ENCODE peak calls at places on chromosome 6, in five cellular contexts. A is upper lobe of right lung, P is pancreas, H is psoas muscle, C is A673. R is an unnamed sample. For H3K27me3, the result is how much of the 10 kb centered on the place peaks cover.

GRCh38 chr6:165599596-165600487 is 63.2 kb downstream of the PDE10A start:
- DNase-seq in A (no peak), P (no peak), H (no peak), C (no peak), R (no peak)

GRCh38 chr6:105113422-105113821 is 66.4 kb downstream of the POPDC3 start:
- DNase-seq in A (no peak), P (no peak), H (peak), C (no peak), R (no peak)

GRCh38 chr6:69696273-69696672 is 100.5 kb downstream of the LMBRD1 start:
- DNase-seq in A (no peak), P (no peak), H (no peak), C (no peak), R (no peak)

GRCh38 chr6:41426438-41426851 is 91.0 kb downstream of the NCR2 start:
- DNase-seq in A (no peak), P (no peak), H (no peak), C (no peak), R (no peak)

GRCh38 chr6:117344444-117345291 is 79.3 kb downstream of the VGLL2 start:
- DNase-seq in A (no peak), P (no peak), H (no peak), C (no peak), R (no peak)

GRCh38 chr6:110999634-111000270 is 17.9 kb downstream of the RPF2 start:
- DNase-seq in A (no peak), P (no peak), H (no peak), C (peak), R (no peak)

GRCh38 chr6:106254636-106255035 is 70.9 kb downstream of the ATG5 start:
- DNase-seq in A (no peak), P (no peak), H (no peak), C (peak), R (no peak)

GRCh38 chr6:68679399-68679798 is 44.3 kb downstream of the ADGRB3 start:
- DNase-seq in A (no peak), P (no peak), H (no peak), C (no peak), R (no peak)

GRCh38 chr6:132247381-132248159 is 153.7 kb downstream of the MOXD1 start:
- DNase-seq in A (no peak), P (no peak), H (no peak), C (no peak), R (no peak)

GRCh38 chr6:85408039-85408438 is 41.8 kb upstream of the NT5E start:
- DNase-seq in A (no peak), P (no peak), H (no peak), C (no peak), R (no peak)

GRCh38 chr6:46648869-46649488 is 3.6 kb downstream of the CYP39A1 start:
- DNase-seq in A (no peak), P (no peak), H (no peak), C (no peak), R (no peak)

GRCh38 chr6:15148356-15149058 is 97.4 kb upstream of the JARID2 start:
- DNase-seq in A (no peak), P (no peak), H (no peak), C (peak), R (no peak)

GRCh38 chr6:157974341-157974894 is 7.2 kb upstream of the SYNJ2 start:
- DNase-seq in A (no peak), P (no peak), H (no peak), C (no peak), R (no peak)

GRCh38 chr6:92791403-92791802 is 628.0 kb downstream of the EPHA7 start:
- DNase-seq in A (no peak), P (no peak), H (no peak), C (no peak), R (no peak)

GRCh38 chr6:105509506-105510331 is 106.8 kb upstream of the PREP start:
- DNase-seq in A (no peak), P (no peak), H (peak), C (peak), R (no peak)

GRCh38 chr6:56073315-56073714 is 174.1 kb downstream of the COL21A1 start:
- DNase-seq in A (no peak), P (no peak), H (no peak), C (no peak), R (no peak)

GRCh38 chr6:44508646-44509045 is 121.1 kb downstream of the CDC5L start:
- DNase-seq in A (no peak), P (no peak), H (no peak), C (no peak), R (no peak)

GRCh38 chr6:142824491-142824890 is 120.5 kb downstream of the HIVEP2 start:
- DNase-seq in A (no peak), P (no peak), H (no peak), C (no peak), R (no peak)

GRCh38 chr6:83265384-83265783 is 72.2 kb downstream of the RWDD2A start:
- DNase-seq in A (no peak), P (no peak), H (no peak), C (no peak), R (no peak)

GRCh38 chr6:150392452-150393220 is 23.8 kb downstream of the IYD start:
- DNase-seq in A (no peak), P (no peak), H (no peak), C (no peak), R (no peak)

GRCh38 chr6:163955131-163955530 is 540.6 kb downstream of the QKI start:
- DNase-seq in A (no peak), P (no peak), H (no peak), C (no peak), R (no peak)

GRCh38 chr6:12654526-12654925 is 62.0 kb upstream of the PHACTR1 start:
- DNase-seq in A (no peak), P (no peak), H (no peak), C (no peak), R (no peak)

GRCh38 chr6:34056301-34056700 is 89.6 kb downstream of the GRM4 start:
- DNase-seq in A (peak), P (peak), H (peak), C (no peak), R (peak)

GRCh38 chr6:108168026-108168463 is 2.2 kb downstream of the NR2E1 start:
- DNase-seq in A (no peak), P (no peak), H (no peak), C (no peak), R (no peak)

GRCh38 chr6:30678964-30679726 is 6.3 kb upstream of the DHX16 start:
- DNase-seq in A (peak), P (peak), H (peak), C (peak), R (peak)

GRCh38 chr6:1616556-1617463 is 7.1 kb downstream of the FOXC1 start:
- DNase-seq in A (no peak), P (no peak), H (peak), C (no peak), R (no peak)
- H3K27me3 ChIP-seq in A (half or more), P (under half), H (half or more), C (under half), R (half or more)

DNA sequence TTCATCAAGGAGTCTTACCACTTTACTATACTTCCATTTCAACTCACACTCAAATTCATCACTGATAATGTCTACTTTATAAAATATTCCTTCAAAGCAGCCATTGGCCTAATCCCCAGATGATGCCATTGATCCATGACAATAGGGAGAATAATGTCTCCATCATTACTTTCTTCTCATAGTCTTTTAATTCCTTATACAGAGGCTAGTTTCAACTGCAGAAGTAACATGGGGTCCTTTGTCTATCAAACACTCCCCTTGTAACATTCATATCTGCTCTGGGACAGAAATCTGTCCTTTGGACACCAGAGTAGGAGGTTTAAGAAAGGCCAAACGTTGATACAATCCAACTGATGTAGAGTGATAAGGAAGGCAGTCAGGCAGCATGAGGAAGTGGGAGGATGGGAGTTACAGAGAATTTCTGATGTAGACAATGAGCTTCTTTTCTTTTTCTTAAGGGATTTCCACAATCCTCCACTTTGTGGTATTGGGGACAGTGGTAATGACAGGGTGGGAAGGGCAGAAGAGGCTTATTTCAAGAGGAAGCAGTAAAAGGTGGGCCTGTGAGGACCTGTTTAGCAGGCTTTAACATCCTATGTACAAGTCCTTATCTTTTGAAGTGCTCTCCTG is 18.9 kb upstream of the HLA-DOA start:
- DNase-seq in A (no peak), P (no peak), H (no peak), C (no peak), R (no peak)
- H3K27me3 ChIP-seq in A (under half), P (under half), H (under half), C (half or more), R (under half)

GRCh38 chr6:27241443-27241842 is 6.1 kb upstream of the PRSS16 start:
- DNase-seq in A (no peak), P (no peak), H (no peak), C (no peak), R (no peak)

GRCh38 chr6:27239258-27239657 is 8.2 kb upstream of the PRSS16 start:
- DNase-seq in A (no peak), P (no peak), H (no peak), C (no peak), R (no peak)

GRCh38 chr6:27238010-27238983 is 9.2 kb upstream of the PRSS16 start:
- DNase-seq in A (no peak), P (no peak), H (no peak), C (no peak), R (no peak)

GRCh38 chr6:27234576-27234975 is 12.9 kb upstream of the PRSS16 start:
- DNase-seq in A (no peak), P (no peak), H (no peak), C (no peak), R (no peak)

GRCh38 chr6:27237089-27237723 is 10.3 kb upstream of the PRSS16 start:
- DNase-seq in A (no peak), P (no peak), H (no peak), C (peak), R (no peak)
- H3K27me3 ChIP-seq in A (half or more), P (under half), H (half or more), C (under half), R (half or more)

GRCh38 chr6:43459535-43459934 is 4.2 kb upstream of the DLK2 start:
- DNase-seq in A (no peak), P (no peak), H (no peak), C (no peak), R (no peak)
- H3K27me3 ChIP-seq in A (under half), P (under half), H (half or more), C (under half), R (half or more)

GRCh38 chr6:35771343-35771627 is 5.1 kb upstream of the CLPSL2 start:
- DNase-seq in A (peak), P (no peak), H (no peak), C (no peak), R (no peak)

GRCh38 chr6:35776364-35777215 is at the start of gene CLPSL2:
- DNase-seq in A (peak), P (no peak), H (no peak), C (no peak), R (no peak)

GRCh38 chr6:35777356-35778102 is 1.1 kb downstream of the CLPSL2 start:
- DNase-seq in A (peak), P (no peak), H (no peak), C (no peak), R (no peak)

GRCh38 chr6:35775031-35775430 is 1.4 kb upstream of the CLPSL2 start:
- DNase-seq in A (no peak), P (no peak), H (no peak), C (no peak), R (no peak)

DNA sequence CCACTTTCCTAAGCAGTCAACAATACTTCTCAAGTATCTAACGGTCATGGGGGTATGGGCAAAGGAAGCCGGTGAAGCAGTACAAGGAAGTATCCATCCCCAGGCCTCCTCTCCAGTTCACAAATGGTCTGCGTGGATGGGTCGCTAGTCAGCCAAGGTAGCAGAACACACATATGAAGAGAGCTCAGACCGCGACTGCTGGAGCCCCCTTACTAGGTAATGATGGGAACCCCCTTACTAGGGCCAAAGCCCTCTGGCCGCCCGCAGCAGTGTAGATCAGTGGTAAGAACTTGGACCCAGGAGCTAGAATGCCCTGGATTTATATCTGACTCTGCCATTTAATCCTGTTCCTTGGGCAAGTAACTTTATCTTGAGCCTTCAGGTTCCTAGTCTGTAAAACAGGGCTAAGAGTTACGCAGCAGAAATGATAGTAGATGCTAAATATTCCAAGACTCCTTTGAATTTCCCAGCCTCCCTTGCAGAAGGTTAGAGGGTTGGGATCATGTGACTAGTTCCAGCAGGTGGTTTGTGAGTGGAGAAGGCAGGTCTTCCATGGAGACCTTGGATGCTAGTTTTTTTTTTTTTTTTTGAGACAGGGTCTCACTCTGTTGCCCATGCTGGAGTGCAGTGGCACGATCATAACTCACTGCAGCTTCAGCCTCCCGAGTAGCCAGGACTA is 2.1 kb upstream of the CLPSL2 start:
- DNase-seq in A (no peak), P (no peak), H (no peak), C (no peak), R (no peak)
- H3K27me3 ChIP-seq in A (under half), P (under half), H (under half), C (under half), R (under half)

DNA sequence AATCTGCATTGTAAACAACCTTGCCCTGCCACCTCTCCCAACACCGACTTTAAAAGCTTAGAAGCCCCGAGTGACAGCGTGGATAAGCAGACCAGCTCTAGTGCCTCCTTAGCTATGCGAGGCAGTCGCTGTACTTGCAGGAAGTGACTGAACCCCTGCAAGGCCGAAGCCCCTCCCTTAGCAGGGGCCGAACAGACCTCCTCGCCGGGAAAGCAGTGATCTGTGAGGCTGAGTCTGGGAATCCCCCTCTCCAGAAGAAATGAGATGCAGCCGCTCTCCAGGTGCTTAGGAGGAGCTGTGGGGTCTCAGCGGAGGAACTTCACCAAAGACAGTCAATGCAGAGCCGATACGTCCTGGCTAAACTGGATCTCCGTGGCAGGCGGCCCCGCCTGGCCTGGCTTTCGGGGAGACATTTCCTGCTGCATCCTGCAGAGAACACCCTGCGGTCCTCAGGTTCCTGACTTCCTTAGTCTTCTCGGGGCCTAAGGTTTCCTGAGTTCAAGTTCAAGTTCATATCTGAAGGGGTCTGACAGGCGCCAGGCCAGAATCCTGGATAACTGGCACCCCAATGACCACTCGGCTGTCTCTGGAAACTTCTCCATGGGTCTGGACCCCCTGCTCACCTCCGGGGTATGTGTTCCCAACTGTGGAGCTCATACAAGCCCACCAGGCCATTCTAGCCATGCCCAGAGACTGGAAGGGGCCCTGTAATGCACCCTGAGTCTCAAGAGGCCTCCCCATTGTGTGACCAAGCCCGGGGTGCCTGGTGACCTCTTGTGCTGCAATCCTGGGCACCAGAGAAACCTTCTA is 20.4 kb upstream of the FRMD1 start:
- DNase-seq in A (peak), P (no peak), H (peak), C (no peak), R (peak)
- H3K27me3 ChIP-seq in A (under half), P (under half), H (under half), C (under half), R (under half)

GRCh38 chr6:98848539-98849210 is 14.3 kb downstream of the POU3F2 start:
- DNase-seq in A (no peak), P (no peak), H (no peak), C (no peak), R (no peak)
- H3K27me3 ChIP-seq in A (half or more), P (under half), H (half or more), C (under half), R (half or more)

R was measured in lower lobe of right lung.